ENCODE peak calls at places on chromosomes 11 and 22, in four cellular contexts. F is SK-MEL-5; W is NCI-H2029 treated with DMSO at 0.1 percent for 48 hours; R is activated naive CD4-positive, alpha-beta T cell treated with anti-CD3 and anti-CD28 coated beads for 36 hours. X is an unnamed sample.

GRCh38 chr22:50527921-50528681 is 1.7 kb downstream of the TYMP start:
- DNase-seq in F (no peak), W (no peak), R (no peak), X (no peak)

GRCh38 chr11:57394203-57394602 is 3.8 kb upstream of the PRG2 start:
- DNase-seq in F (no peak), W (no peak), R (no peak), X (no peak)

GRCh38 chr11:72045849-72046248 is 34.5 kb downstream of the NUMA1 start:
- DNase-seq in F (no peak), W (no peak), R (no peak), X (no peak)

GRCh38 chr11:82996966-82997606 is 74.6 kb downstream of the RAB30 start:
- DNase-seq in F (no peak), W (no peak), R (peak), X (peak)

GRCh38 chr22:45462034-45462655 is 40.5 kb upstream of the FBLN1 start:
- DNase-seq in F (peak), W (no peak), R (no peak), X (no peak)

GRCh38 chr11:120013325-120014250 is 124.3 kb downstream of the TRIM29 start:
- DNase-seq in F (peak), W (no peak), R (peak), X (peak)

GRCh38 chr11:103978588-103979580 is 57.6 kb upstream of the DDI1 start:
- DNase-seq in F (no peak), W (no peak), R (no peak), X (no peak)

GRCh38 chr11:77479746-77480352 is 6.0 kb upstream of the PAK1 start:
- DNase-seq in F (no peak), W (no peak), R (no peak), X (no peak)

GRCh38 chr11:96293583-96293982 is 49.4 kb downstream of the MAML2 start:
- DNase-seq in F (no peak), W (no peak), R (no peak), X (peak)

GRCh38 chr11:119093951-119094815 is 7.5 kb downstream of the DPAGT1 start:
- DNase-seq in F (no peak), W (no peak), R (peak), X (peak)

GRCh38 chr22:18056802-18057474 is 20.9 kb upstream of the PEX26 start:
- DNase-seq in F (peak), W (no peak), R (no peak), X (peak)

GRCh38 chr11:10375280-10376048 is 70.6 kb downstream of the ADM start:
- DNase-seq in F (no peak), W (no peak), R (no peak), X (no peak)

GRCh38 chr11:40445391-40445790 is 1014.1 kb downstream of the LRRC4C start:
- DNase-seq in F (no peak), W (no peak), R (no peak), X (no peak)

GRCh38 chr11:129324533-129325175 is 51.0 kb upstream of the BARX2 start:
- DNase-seq in F (no peak), W (peak), R (no peak), X (no peak)

GRCh38 chr22:29308148-29308790 is 1.8 kb downstream of the GAS2L1 start:
- DNase-seq in F (no peak), W (no peak), R (no peak), X (no peak)

GRCh38 chr11:78344114-78344513 is 73.5 kb downstream of the GAB2 start:
- DNase-seq in F (no peak), W (no peak), R (no peak), X (no peak)

GRCh38 chr22:46761539-46762237 is 762 bp upstream of the TBC1D22A start:
- DNase-seq in F (no peak), W (no peak), R (no peak), X (no peak)

GRCh38 chr11:68842427-68843051 is 823 bp upstream of the CPT1A start:
- DNase-seq in F (no peak), W (no peak), R (no peak), X (no peak)

GRCh38 chr11:98531576-98531975 is 489.2 kb upstream of the CNTN5 start:
- DNase-seq in F (no peak), W (no peak), R (no peak), X (no peak)

GRCh38 chr11:36363361-36364272 is 67.5 kb downstream of the PRR5L start:
- DNase-seq in F (no peak), W (no peak), R (no peak), X (no peak)

GRCh38 chr11:125591659-125592304 is 870 bp upstream of the STT3A start:
- DNase-seq in F (peak), W (no peak), R (peak), X (peak)

GRCh38 chr11:96863520-96863919 is 473.7 kb downstream of the JRKL start:
- DNase-seq in F (no peak), W (no peak), R (no peak), X (no peak)

GRCh38 chr11:41237386-41237785 is 222.1 kb downstream of the LRRC4C start:
- DNase-seq in F (no peak), W (no peak), R (no peak), X (no peak)

GRCh38 chr11:111162306-111162705 is 83.2 kb upstream of the POU2AF2 start:
- DNase-seq in F (no peak), W (no peak), R (no peak), X (no peak)

GRCh38 chr22:42069801-42070516 is 653 bp downstream of the NAGA start:
- DNase-seq in F (no peak), W (no peak), R (no peak), X (peak)

GRCh38 chr11:71197096-71197495 is 55.3 kb downstream of the SHANK2 start:
- DNase-seq in F (no peak), W (no peak), R (no peak), X (no peak)